ENCODE peak calls at places on chromosomes 12 and 14, in six cellular contexts. F is left ventricle myocardium inferior; K is bronchial epithelial cell; L is CD4-positive, alpha-beta T cell; N is MCF 10A; X is neural crest cell. C is an unnamed sample.

GRCh38 chr12:96255077-96255476 is 60.9 kb downstream of the ELK3 start:
- DNase-seq in X (no peak), K (no peak), L (no peak), N (no peak), F (peak; percentile 61), C (no peak)

GRCh38 chr14:61337893-61338292 is 16.5 kb downstream of the PRKCH start:
- DNase-seq in K (no peak), F (no peak), L (peak; percentile 71), X (no peak), N (no peak), C (no peak)

GRCh38 chr14:50533806-50534205 is 1.4 kb upstream of the MAP4K5 start:
- DNase-seq in K (no peak), N (no peak), X (no peak), L (no peak), F (no peak), C (no peak)

GRCh38 chr14:36096090-36096489 is 80.4 kb downstream of the PTCSC3 start:
- DNase-seq in L (no peak), X (no peak), K (peak; percentile 94), N (peak; percentile 63), F (no peak), C (no peak)

GRCh38 chr14:91202234-91202974 is 42.1 kb downstream of the GPR68 start:
- DNase-seq in N (no peak), F (peak; percentile 45), K (no peak), X (no peak), L (no peak), C (no peak)

GRCh38 chr14:57747036-57747435 is 118.9 kb downstream of the SLC35F4 start:
- DNase-seq in N (peak; percentile 36), K (peak; percentile 70), L (no peak), F (no peak), X (no peak), C (no peak)

GRCh38 chr12:95312656-95313055 is 95.0 kb downstream of the VEZT start:
- DNase-seq in F (no peak), N (no peak), L (no peak), X (no peak), K (no peak), C (no peak)

GRCh38 chr12:48779869-48780268 is 9.0 kb downstream of the ADCY6 start:
- DNase-seq in K (no peak), L (no peak), N (no peak), X (no peak), F (peak; percentile 68), C (peak; percentile 29)

GRCh38 chr14:60622210-60622919 is 26.9 kb downstream of the SIX1 start:
- DNase-seq in K (no peak), N (no peak), F (no peak), X (no peak), L (no peak), C (no peak)

GRCh38 chr12:95102916-95103671 is 29.7 kb upstream of the NR2C1 start:
- DNase-seq in X (no peak), K (peak; percentile 99), L (no peak), N (peak; percentile 95), F (no peak), C (peak; percentile 89)

GRCh38 chr12:19189522-19189921 is 60.0 kb downstream of the PLEKHA5 start:
- DNase-seq in L (no peak), F (no peak), N (no peak), K (no peak), X (no peak), C (no peak)

GRCh38 chr12:122374707-122375106 is 47.8 kb downstream of the CLIP1 start:
- DNase-seq in F (no peak), L (no peak), N (no peak), K (no peak), X (no peak), C (no peak)

GRCh38 chr12:132190012-132190755 is 45.9 kb downstream of the NOC4L start:
- DNase-seq in F (no peak), N (no peak), L (no peak), K (no peak), X (peak; percentile 21), C (no peak)

GRCh38 chr12:113987261-113988063 is 21.3 kb upstream of the RBM19 start:
- DNase-seq in L (no peak), N (no peak), X (no peak), F (no peak), K (no peak), C (no peak)

GRCh38 chr14:55846852-55847471 is 267.0 kb downstream of the KTN1 start:
- DNase-seq in N (peak; percentile 72), L (no peak), K (peak; percentile 12), F (no peak), X (no peak), C (peak; percentile 23)

GRCh38 chr14:25411933-25412757 is 362.2 kb upstream of the STXBP6 start:
- DNase-seq in L (no peak), K (peak; percentile 24), X (peak; percentile 4), N (no peak), F (no peak), C (no peak)

GRCh38 chr14:104644236-104644635 is 39.7 kb upstream of the TMEM179 start:
- DNase-seq in X (no peak), K (no peak), F (no peak), N (no peak), L (no peak), C (no peak)

GRCh38 chr12:125677829-125678228 is 612.6 kb downstream of the AACS start:
- DNase-seq in X (no peak), F (no peak), K (no peak), N (no peak), L (no peak), C (no peak)

GRCh38 chr14:100393906-100394732 is 71.0 kb downstream of the SLC25A47 start:
- DNase-seq in X (no peak), L (no peak), N (no peak), K (no peak), F (no peak), C (no peak)

GRCh38 chr14:47332939-47333338 is 342.5 kb downstream of the MDGA2 start:
- DNase-seq in X (no peak), F (no peak), N (no peak), L (no peak), K (no peak), C (no peak)
- TF ChIP-seq CTCF in X (peak; percentile 56), F (no peak), N (no peak), L (no peak), K (no peak), C (peak; percentile 32)

DNA sequence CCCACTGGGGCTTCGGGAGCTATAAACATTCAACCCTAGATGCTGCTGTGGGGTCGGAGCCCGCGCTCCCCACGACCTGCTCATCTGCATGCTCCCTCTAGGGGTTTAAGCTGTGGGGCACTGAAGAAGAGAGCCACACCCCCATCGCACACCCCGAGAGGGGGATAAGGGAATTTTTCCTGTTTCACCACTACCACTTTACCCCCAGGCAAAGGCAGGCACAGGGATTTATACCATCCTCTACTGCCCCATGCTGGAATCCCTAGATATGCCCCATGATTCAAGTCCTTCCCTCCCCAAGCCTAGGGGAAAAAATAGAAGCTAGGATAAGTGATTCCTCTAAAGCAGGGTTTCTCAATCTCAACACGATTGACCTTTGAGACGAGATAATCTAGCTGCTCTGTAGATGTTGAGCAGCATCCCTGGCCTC is 59.9 kb upstream of the CCDC60 start:
- DNase-seq in L (no peak), K (no peak), X (no peak), N (no peak), F (no peak), C (no peak)
- TF ChIP-seq CTCF in L (no peak), K (no peak), X (no peak), N (no peak), F (peak; percentile 33), C (no peak)

GRCh38 chr12:28237423-28237822 is 47.2 kb downstream of the CCDC91 start:
- DNase-seq in N (peak; percentile 25), L (no peak), X (no peak), F (no peak), K (no peak), C (no peak)
- TF ChIP-seq CTCF in N (no peak), L (no peak), X (peak; percentile 35), F (no peak), K (peak; percentile 24), C (peak; percentile 41)

DNA sequence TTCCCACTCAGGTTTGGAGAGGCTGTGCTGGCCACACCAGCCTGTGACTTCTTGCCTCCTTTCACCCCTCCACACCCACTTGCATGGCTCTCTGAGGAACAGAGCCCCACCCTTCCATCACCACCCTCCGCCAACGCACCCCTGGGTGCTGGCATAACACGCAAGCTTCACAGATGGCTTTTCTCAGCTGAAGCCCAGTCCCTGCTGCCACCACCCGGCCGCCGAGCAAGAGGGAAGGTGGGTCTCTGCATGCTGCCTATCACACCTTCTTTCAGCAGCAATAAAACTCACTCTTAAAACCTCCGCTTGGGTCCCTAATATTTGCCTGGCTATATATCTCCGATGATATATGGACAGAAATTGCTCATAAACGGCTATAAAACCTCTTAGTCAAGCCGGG is 41.6 kb downstream of the SMUG1 start:
- DNase-seq in L (no peak), X (no peak), K (no peak), F (no peak), N (no peak), C (no peak)
- TF ChIP-seq CTCF in L (no peak), X (no peak), K (no peak), F (no peak), N (no peak), C (no peak)

GRCh38 chr12:115163710-115164109 is 479.7 kb upstream of the TBX3 start:
- DNase-seq in X (no peak), L (no peak), N (no peak), F (no peak), K (no peak), C (no peak)

GRCh38 chr12:115172521-115172920 is 488.5 kb upstream of the TBX3 start:
- DNase-seq in F (no peak), X (no peak), K (no peak), L (no peak), N (no peak), C (peak; percentile 85)

DNA sequence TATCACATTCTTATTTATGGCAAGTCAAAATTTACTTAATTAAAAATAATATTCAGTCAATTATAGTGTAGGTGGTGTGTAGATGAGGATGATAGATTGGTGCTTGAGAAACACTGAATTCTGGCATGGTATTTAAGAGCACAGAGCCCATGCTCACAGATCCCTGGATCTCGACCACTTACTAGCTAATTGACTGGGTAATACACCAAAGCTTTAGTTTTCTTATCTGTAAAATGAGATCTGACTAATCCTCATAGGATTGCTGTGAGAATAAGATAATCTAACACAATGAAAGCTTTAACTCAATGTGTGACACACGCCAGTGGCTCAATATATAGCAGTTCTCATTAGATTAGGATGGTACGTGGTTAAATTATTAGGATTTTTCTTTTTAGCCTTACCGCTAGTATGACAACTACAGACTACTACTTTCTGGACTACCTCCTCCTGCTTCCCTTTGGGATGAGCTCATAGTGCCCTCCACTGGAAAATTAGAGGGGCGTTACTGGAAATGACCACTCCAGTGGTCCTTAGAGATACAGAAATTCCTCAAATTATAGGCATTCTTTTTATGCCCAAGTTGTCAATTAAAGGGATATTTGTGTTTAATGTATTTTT is 482.8 kb upstream of the TBX3 start:
- DNase-seq in L (no peak), K (no peak), F (no peak), N (peak; percentile 25), X (no peak), C (no peak)
- TF ChIP-seq CTCF in L (no peak), K (no peak), F (peak; percentile 50), N (no peak), X (no peak), C (peak; percentile 30)

C was measured in HFFc6.